ENCODE peak calls at places on chromosomes 2 and 18, in seven cellular contexts. Q, P, R, A, E, Y and M are unnamed samples.
A peak's percentile ranks its signal among the peaks of the same experiment; 100 is the strongest.

GRCh38 chr2:72920317-72921087 is 3.2 kb downstream of the EMX1 start:
- DNase-seq in Q (no peak), P (peak; percentile 51), R (no peak), A (no peak), E (no peak), Y (no peak), M (no peak)

GRCh38 chr2:128791983-128792315 is 473.3 kb upstream of the HS6ST1 start:
- DNase-seq in Q (no peak), P (no peak), R (no peak), A (no peak), E (no peak), Y (no peak), M (no peak)

GRCh38 chr18:48961547-48961946 is 10.8 kb upstream of the SMAD7 start:
- DNase-seq in Q (no peak), P (no peak), R (no peak), A (no peak), E (peak; percentile 1), Y (no peak), M (no peak)

GRCh38 chr2:211367252-211367651 is 810.9 kb downstream of the CPS1 start:
- DNase-seq in Q (no peak), P (no peak), R (no peak), A (no peak), E (no peak), Y (no peak), M (no peak)

GRCh38 chr2:32485399-32485798 is 128.6 kb downstream of the BIRC6 start:
- DNase-seq in Q (no peak), P (no peak), R (no peak), A (no peak), E (no peak), Y (no peak), M (no peak)

GRCh38 chr2:232897971-232898408 is 27.9 kb downstream of the SNORC start:
- DNase-seq in Q (no peak), P (no peak), R (no peak), A (no peak), E (no peak), Y (no peak), M (no peak)

GRCh38 chr18:59388180-59388579 is 29.1 kb upstream of the LMAN1 start:
- DNase-seq in Q (no peak), P (no peak), R (no peak), A (no peak), E (no peak), Y (no peak), M (no peak)

GRCh38 chr2:148046802-148047201 is 25.9 kb downstream of the MBD5 start:
- DNase-seq in Q (no peak), P (no peak), R (no peak), A (no peak), E (no peak), Y (no peak), M (no peak)

GRCh38 chr18:49441338-49441938 is 19.0 kb downstream of the DYM start:
- DNase-seq in Q (no peak), P (no peak), R (no peak), A (no peak), E (no peak), Y (no peak), M (no peak)

GRCh38 chr2:190792956-190793888 is 87.4 kb upstream of the GLS start:
- DNase-seq in Q (no peak), P (no peak), R (no peak), A (no peak), E (no peak), Y (no peak), M (no peak)

GRCh38 chr2:31239842-31240198 is 5.9 kb downstream of the EHD3 start:
- DNase-seq in Q (no peak), P (peak; percentile 71), R (no peak), A (no peak), E (no peak), Y (no peak), M (no peak)

GRCh38 chr18:48481092-48481491 is 57.7 kb upstream of the CTIF start:
- DNase-seq in Q (no peak), P (no peak), R (no peak), A (no peak), E (no peak), Y (no peak), M (no peak)

GRCh38 chr2:4174796-4175195 is 471.4 kb downstream of the DCDC2C start:
- DNase-seq in Q (no peak), P (no peak), R (no peak), A (no peak), E (no peak), Y (no peak), M (no peak)

GRCh38 chr2:46922049-46922448 is 6.4 kb upstream of the MCFD2 start:
- DNase-seq in Q (no peak), P (no peak), R (no peak), A (no peak), E (no peak), Y (no peak), M (no peak)

GRCh38 chr18:75612491-75612890 is 185.0 kb upstream of the SMIM21 start:
- DNase-seq in Q (no peak), P (no peak), R (no peak), A (no peak), E (no peak), Y (no peak), M (no peak)

GRCh38 chr2:69686855-69687254 is 43.3 kb upstream of the AAK1 start:
- DNase-seq in Q (no peak), P (peak; percentile 76), R (no peak), A (no peak), E (no peak), Y (no peak), M (peak; percentile 52)

GRCh38 chr2:172813314-172813888 is 77.8 kb downstream of the RAPGEF4 start:
- DNase-seq in Q (no peak), P (no peak), R (no peak), A (no peak), E (no peak), Y (no peak), M (peak; percentile 14)

GRCh38 chr2:133836691-133837090 is 268.4 kb upstream of the NCKAP5 start:
- DNase-seq in Q (no peak), P (no peak), R (no peak), A (no peak), E (no peak), Y (no peak), M (no peak)

GRCh38 chr18:67463829-67464228 is 52.7 kb downstream of the DSEL start:
- DNase-seq in Q (no peak), P (no peak), R (no peak), A (no peak), E (no peak), Y (no peak), M (no peak)

GRCh38 chr2:22970284-22970975 is 414.5 kb upstream of the KLHL29 start:
- DNase-seq in Q (no peak), P (no peak), R (no peak), A (no peak), E (no peak), Y (no peak), M (no peak)

GRCh38 chr2:225036431-225036830 is 5.8 kb downstream of the DOCK10 start:
- DNase-seq in Q (no peak), P (no peak), R (no peak), A (no peak), E (no peak), Y (no peak), M (no peak)

GRCh38 chr2:160513120-160513519 is 19.5 kb upstream of the RBMS1 start:
- DNase-seq in Q (no peak), P (no peak), R (no peak), A (no peak), E (no peak), Y (no peak), M (no peak)

GRCh38 chr2:191446910-191447309 is 201.7 kb downstream of the MYO1B start:
- DNase-seq in Q (no peak), P (no peak), R (no peak), A (no peak), E (no peak), Y (no peak), M (no peak)

GRCh38 chr2:64204716-64205115 is 60.5 kb upstream of the PELI1 start:
- DNase-seq in Q (no peak), P (no peak), R (no peak), A (no peak), E (no peak), Y (no peak), M (no peak)

GRCh38 chr2:197198890-197199289 is 111.7 kb downstream of the ANKRD44 start:
- DNase-seq in Q (no peak), P (peak; percentile 69), R (peak; percentile 79), A (no peak), E (peak; percentile 92), Y (peak; percentile 98), M (peak; percentile 13)

GRCh38 chr18:74402806-74403433 is 54.2 kb downstream of the DIPK1C start:
- DNase-seq in Q (no peak), P (peak; percentile 44), R (no peak), A (no peak), E (no peak), Y (no peak), M (no peak)

DNA sequence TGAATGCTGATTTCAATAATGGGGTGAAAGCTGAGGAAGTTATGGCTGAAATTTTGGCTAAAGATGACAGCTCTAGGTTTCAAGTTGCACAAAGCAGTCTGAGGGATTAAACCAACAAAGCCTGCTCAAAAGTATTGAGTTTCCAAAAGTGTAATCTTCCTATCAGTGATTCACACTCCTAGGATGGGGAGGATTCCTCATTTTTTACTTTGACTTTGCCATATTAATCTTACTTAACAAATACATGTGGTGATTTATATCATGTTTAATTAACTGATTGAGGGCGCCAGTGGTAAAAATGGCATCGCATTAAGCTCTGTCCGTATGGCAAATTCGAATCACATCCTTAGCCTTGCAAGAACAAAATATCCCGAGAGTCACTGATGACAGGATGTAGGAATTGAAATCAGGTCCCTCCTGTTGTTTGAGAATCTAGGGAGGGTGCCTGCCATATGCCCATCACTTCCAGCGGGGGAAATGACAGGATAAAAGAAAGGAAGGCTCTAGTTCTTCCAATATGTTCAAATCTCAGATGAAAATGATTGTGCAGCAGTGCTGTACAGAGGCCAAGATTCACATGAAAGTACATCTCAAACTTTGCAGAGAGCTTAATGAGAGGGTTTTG is 78.1 kb upstream of the ETAA1 start:
- DNase-seq in Q (no peak), P (no peak), R (no peak), A (no peak), E (no peak), Y (no peak), M (no peak)
- TF ChIP-seq POLR2AphosphoS5 in Q (no peak), P (no peak), R (no peak), A (no peak), E (no peak), Y (no peak), M (no peak)

GRCh38 chr2:37623971-37624897 is 47.2 kb downstream of the CDC42EP3 start:
- DNase-seq in Q (no peak), P (no peak), R (no peak), A (no peak), E (no peak), Y (peak; percentile 93), M (no peak)
- TF ChIP-seq POLR2AphosphoS5 in Q (no peak), P (no peak), R (no peak), A (no peak), E (no peak), Y (peak; percentile 89), M (no peak)

GRCh38 chr18:3061581-3062416 is 48.9 kb upstream of the LPIN2 start:
- DNase-seq in Q (no peak), P (no peak), R (no peak), A (peak; percentile 86), E (no peak), Y (no peak), M (no peak)
- TF ChIP-seq POLR2AphosphoS5 in Q (no peak), P (no peak), R (no peak), A (no peak), E (peak; percentile 42), Y (no peak), M (no peak)

DNA sequence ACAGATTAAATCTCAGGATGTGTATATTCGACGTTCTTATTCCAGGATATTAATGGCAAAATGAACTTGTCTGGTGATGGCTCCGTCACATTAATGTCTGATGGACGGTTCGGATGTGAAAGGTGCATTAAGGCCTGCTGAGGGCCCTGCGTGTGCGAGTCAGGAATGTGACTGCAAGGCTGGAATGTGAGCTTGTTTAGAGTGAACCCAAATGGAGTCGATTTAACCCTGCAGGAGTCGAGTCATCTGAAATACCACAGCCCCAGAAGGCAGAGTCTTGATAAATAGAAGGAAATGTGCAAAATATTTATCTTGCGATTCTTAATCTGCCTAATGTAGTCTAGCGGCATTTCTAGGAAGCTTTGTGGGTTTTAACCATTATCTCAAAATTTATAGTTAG is 44.3 kb downstream of the RDH14 start:
- DNase-seq in Q (no peak), P (no peak), R (no peak), A (no peak), E (no peak), Y (no peak), M (no peak)
- TF ChIP-seq POLR2AphosphoS5 in Q (no peak), P (no peak), R (no peak), A (peak; percentile 78), E (no peak), Y (no peak), M (no peak)